ENCODE peak calls at places on chromosomes 11 and 22, in four cellular contexts. R is H1, D is GM12878, T is K562. I is an unnamed sample.

GRCh38 chr11:64861227-64861970 is 16.9 kb upstream of the CDC42BPG start:
- DNase-seq in R (no peak), D (no peak), T (no peak), I (peak)

GRCh38 chr11:8066911-8067455 is 14.0 kb upstream of the TUB start:
- DNase-seq in R (peak), D (no peak), T (no peak), I (no peak)

GRCh38 chr11:77119531-77119936 is 8.5 kb upstream of the MYO7A start:
- DNase-seq in R (no peak), D (no peak), T (no peak), I (no peak)

GRCh38 chr22:33842421-33843094 is 77.7 kb downstream of the LARGE1 start:
- DNase-seq in R (no peak), D (no peak), T (no peak), I (no peak)

GRCh38 chr22:17116931-17117330 is 4.2 kb downstream of the TMEM121B start:
- DNase-seq in R (no peak), D (no peak), T (no peak), I (no peak)

GRCh38 chr11:132030896-132031295 is 660.5 kb downstream of the NTM start:
- DNase-seq in R (no peak), D (no peak), T (no peak), I (no peak)

GRCh38 chr11:3855808-3856491 is 486 bp downstream of the STIM1 start:
- DNase-seq in R (peak), D (no peak), T (peak), I (no peak)

GRCh38 chr11:67117667-67118058 is 1.4 kb upstream of the KDM2A start:
- DNase-seq in R (peak), D (no peak), T (no peak), I (no peak)

GRCh38 chr11:95739526-95739925 is 50.1 kb downstream of the FAM76B start:
- DNase-seq in R (no peak), D (no peak), T (no peak), I (no peak)

GRCh38 chr11:2208691-2209369 is 37.2 kb upstream of the TH start:
- DNase-seq in R (peak), D (no peak), T (no peak), I (no peak)

GRCh38 chr11:69298778-69299461 is 5.0 kb downstream of the MYEOV start:
- DNase-seq in R (no peak), D (no peak), T (no peak), I (no peak)

GRCh38 chr11:2809854-2810253 is 75.7 kb downstream of the CDKN1C start:
- DNase-seq in R (no peak), D (no peak), T (no peak), I (no peak)

GRCh38 chr22:17302616-17303015 is 66.6 kb upstream of the CECR2 start:
- DNase-seq in R (no peak), D (no peak), T (no peak), I (no peak)

GRCh38 chr11:78197816-78198215 is 9.1 kb downstream of the USP35 start:
- DNase-seq in R (no peak), D (no peak), T (peak), I (no peak)

GRCh38 chr22:27135582-27135981 is 478.2 kb downstream of the MIAT start:
- DNase-seq in R (no peak), D (no peak), T (no peak), I (no peak)

GRCh38 chr11:19398772-19399542 is 158.2 kb upstream of the E2F8 start:
- DNase-seq in R (no peak), D (no peak), T (no peak), I (no peak)

GRCh38 chr22:35568751-35569725 is 28.4 kb downstream of the RASD2 start:
- DNase-seq in R (no peak), D (no peak), T (no peak), I (no peak)

GRCh38 chr11:12430912-12431311 is 53.5 kb downstream of the PARVA start:
- DNase-seq in R (no peak), D (no peak), T (no peak), I (no peak)

GRCh38 chr22:31446208-31446607 is 43.4 kb downstream of the EIF4ENIF1 start:
- DNase-seq in R (no peak), D (no peak), T (no peak), I (no peak)

GRCh38 chr11:13942908-13943505 is 19.5 kb upstream of the SPON1 start:
- DNase-seq in R (no peak), D (no peak), T (no peak), I (no peak)

GRCh38 chr11:14905104-14906033 is 13.3 kb upstream of the CYP2R1 start:
- DNase-seq in R (peak), D (no peak), T (no peak), I (no peak)

GRCh38 chr11:57800444-57801184 is 39.0 kb downstream of the CTNND1 start:
- DNase-seq in R (no peak), D (peak), T (peak), I (peak)

GRCh38 chr11:82794490-82794889 is 60.8 kb upstream of the FAM181B start:
- DNase-seq in R (no peak), D (no peak), T (no peak), I (no peak)

GRCh38 chr22:47284822-47285221 is 522.4 kb downstream of the TBC1D22A start:
- DNase-seq in R (no peak), D (no peak), T (no peak), I (no peak)

GRCh38 chr22:47285981-47286380 is 523.5 kb downstream of the TBC1D22A start:
- DNase-seq in R (no peak), D (no peak), T (no peak), I (no peak)

GRCh38 chr22:47288640-47289039 is 526.2 kb downstream of the TBC1D22A start:
- DNase-seq in R (no peak), D (no peak), T (no peak), I (no peak)

GRCh38 chr22:47287516-47287915 is 525.1 kb downstream of the TBC1D22A start:
- DNase-seq in R (no peak), D (no peak), T (no peak), I (no peak)

GRCh38 chr22:47286590-47286989 is 524.1 kb downstream of the TBC1D22A start:
- DNase-seq in R (no peak), D (no peak), T (no peak), I (no peak)
- TF ChIP-seq GABPA in R (no peak), D (no peak), T (no peak), I (no peak)

GRCh38 chr22:37986371-37986770 is 2.0 kb upstream of the SOX10 start:
- DNase-seq in R (no peak), D (no peak), T (no peak), I (no peak)
- H3K27ac ChIP-seq in R (no peak), D (no peak), T (no peak), I (no peak)

DNA sequence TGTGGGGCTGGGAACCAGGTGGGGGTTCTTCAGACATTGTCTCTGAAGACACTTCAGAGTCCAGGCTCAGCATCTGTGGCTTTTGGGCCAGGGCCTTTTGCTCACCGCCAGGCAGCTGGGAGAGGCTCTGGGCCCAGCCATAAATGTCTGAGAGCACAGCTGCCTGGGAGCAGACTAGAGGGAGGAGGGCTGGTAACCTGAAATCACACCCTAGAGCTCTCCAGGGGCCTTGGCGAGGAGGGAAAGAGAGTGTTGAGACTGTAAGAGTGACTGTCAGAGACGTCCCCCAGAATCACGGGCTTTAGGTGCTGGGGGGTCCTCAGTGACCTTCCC is 4.1 kb downstream of the TRABD start:
- DNase-seq in R (no peak), D (no peak), T (no peak), I (no peak)
- H3K4me3 ChIP-seq in R (no peak), D (peak), T (peak), I (peak)

GRCh38 chr22:19218541-19219233 is 40.2 kb upstream of the SLC25A1 start:
- DNase-seq in R (no peak), D (no peak), T (no peak), I (no peak)
- TF ChIP-seq GABPA in R (no peak), D (no peak), T (no peak), I (no peak)

I was measured in HL-60.